ENCODE peak calls at places on chromosomes 11 and 22, in five cellular contexts. One of them, this sample, is unnamed.

GRCh38 chr11:33475999-33476398 is 218.8 kb downstream of the HIPK3 start:
- DNase-seq in cardiac muscle cell: peak; percentile 90
- DNase-seq in AG04450: peak; percentile 13
- DNase-seq in astrocyte: peak; percentile 60
- DNase-seq in colonic mucosa: no peak
- DNase-seq in this sample: peak; percentile 83

GRCh38 chr11:131561486-131561885 is 191.1 kb downstream of the NTM start:
- DNase-seq in AG04450: no peak
- DNase-seq in cardiac muscle cell: no peak
- DNase-seq in colonic mucosa: no peak
- DNase-seq in astrocyte: peak; percentile 14
- DNase-seq in this sample: no peak

GRCh38 chr11:65766535-65766934 is 14.2 kb downstream of the AP5B1 start:
- DNase-seq in cardiac muscle cell: peak; percentile 72
- DNase-seq in astrocyte: peak; percentile 71
- DNase-seq in colonic mucosa: no peak
- DNase-seq in AG04450: no peak
- DNase-seq in this sample: no peak

GRCh38 chr22:37196539-37197450 is 8.7 kb upstream of the C1QTNF6 start:
- DNase-seq in cardiac muscle cell: peak; percentile 94
- DNase-seq in colonic mucosa: peak; percentile 93
- DNase-seq in astrocyte: peak; percentile 75
- DNase-seq in AG04450: peak; percentile 38
- DNase-seq in this sample: peak; percentile 76

GRCh38 chr22:31262369-31263133 is 29.7 kb downstream of the PIK3IP1 start:
- DNase-seq in AG04450: no peak
- DNase-seq in colonic mucosa: no peak
- DNase-seq in astrocyte: no peak
- DNase-seq in cardiac muscle cell: no peak
- DNase-seq in this sample: no peak

GRCh38 chr11:116505466-116506247 is 267.1 kb downstream of the BUD13 start:
- DNase-seq in cardiac muscle cell: no peak
- DNase-seq in colonic mucosa: no peak
- DNase-seq in AG04450: no peak
- DNase-seq in astrocyte: no peak
- DNase-seq in this sample: no peak

GRCh38 chr11:130055637-130056036 is 14.1 kb upstream of the APLP2 start:
- DNase-seq in cardiac muscle cell: peak; percentile 58
- DNase-seq in astrocyte: peak; percentile 47
- DNase-seq in colonic mucosa: no peak
- DNase-seq in AG04450: no peak
- DNase-seq in this sample: peak; percentile 68

GRCh38 chr11:27423125-27423524 is 49.5 kb downstream of the LGR4 start:
- DNase-seq in cardiac muscle cell: peak; percentile 97
- DNase-seq in AG04450: peak; percentile 74
- DNase-seq in astrocyte: peak; percentile 55
- DNase-seq in colonic mucosa: peak; percentile 31
- DNase-seq in this sample: peak; percentile 89

GRCh38 chr22:19807914-19808872 is 46.5 kb downstream of the GNB1L start:
- DNase-seq in astrocyte: no peak
- DNase-seq in AG04450: no peak
- DNase-seq in colonic mucosa: no peak
- DNase-seq in cardiac muscle cell: no peak
- DNase-seq in this sample: no peak

GRCh38 chr11:120940297-120940847 is 83.5 kb upstream of the TBCEL start:
- DNase-seq in astrocyte: peak; percentile 56
- DNase-seq in colonic mucosa: no peak
- DNase-seq in AG04450: no peak
- DNase-seq in cardiac muscle cell: no peak
- DNase-seq in this sample: no peak

GRCh38 chr11:86101493-86101892 is 32.6 kb upstream of the PICALM start:
- DNase-seq in colonic mucosa: no peak
- DNase-seq in astrocyte: peak; percentile 80
- DNase-seq in AG04450: no peak
- DNase-seq in cardiac muscle cell: no peak
- DNase-seq in this sample: peak; percentile 77

GRCh38 chr11:66860449-66860831 is 3.6 kb downstream of the LRFN4 start:
- DNase-seq in AG04450: no peak
- DNase-seq in colonic mucosa: no peak
- DNase-seq in cardiac muscle cell: no peak
- DNase-seq in astrocyte: no peak
- DNase-seq in this sample: no peak

GRCh38 chr11:91220476-91221202 is 997.8 kb upstream of the CHORDC1 start:
- DNase-seq in cardiac muscle cell: peak; percentile 55
- DNase-seq in colonic mucosa: no peak
- DNase-seq in astrocyte: peak; percentile 14
- DNase-seq in AG04450: no peak
- DNase-seq in this sample: peak; percentile 95

GRCh38 chr11:129249923-129250322 is 57.8 kb upstream of the ARHGAP32 start:
- DNase-seq in colonic mucosa: no peak
- DNase-seq in AG04450: no peak
- DNase-seq in astrocyte: peak; percentile 77
- DNase-seq in cardiac muscle cell: no peak
- DNase-seq in this sample: no peak

GRCh38 chr11:12195773-12196172 is 85.4 kb downstream of the MICAL2 start:
- DNase-seq in cardiac muscle cell: no peak
- DNase-seq in colonic mucosa: no peak
- DNase-seq in AG04450: no peak
- DNase-seq in astrocyte: no peak
- DNase-seq in this sample: no peak

GRCh38 chr11:121414141-121414918 is 37.8 kb upstream of the SORL1 start:
- DNase-seq in AG04450: no peak
- DNase-seq in astrocyte: no peak
- DNase-seq in colonic mucosa: no peak
- DNase-seq in cardiac muscle cell: no peak
- DNase-seq in this sample: no peak

GRCh38 chr22:50570861-50571260 is 7.4 kb downstream of the CPT1B start:
- DNase-seq in colonic mucosa: no peak
- DNase-seq in astrocyte: no peak
- DNase-seq in AG04450: no peak
- DNase-seq in cardiac muscle cell: no peak
- DNase-seq in this sample: no peak

GRCh38 chr22:50182176-50183081 is 3.3 kb upstream of the TRABD start:
- DNase-seq in AG04450: no peak
- DNase-seq in astrocyte: no peak
- DNase-seq in colonic mucosa: peak; percentile 75
- DNase-seq in cardiac muscle cell: no peak
- DNase-seq in this sample: no peak

GRCh38 chr11:118789501-118790356 is 1.2 kb downstream of the DDX6 start:
- DNase-seq in cardiac muscle cell: peak; percentile 33
- DNase-seq in astrocyte: peak; percentile 19
- DNase-seq in colonic mucosa: peak; percentile 63
- DNase-seq in AG04450: no peak
- DNase-seq in this sample: peak; percentile 53

GRCh38 chr11:68601147-68601546 is 83.2 kb upstream of the GAL start:
- DNase-seq in AG04450: no peak
- DNase-seq in cardiac muscle cell: no peak
- DNase-seq in astrocyte: no peak
- DNase-seq in colonic mucosa: no peak
- DNase-seq in this sample: no peak

GRCh38 chr11:288328-289144 is at the start of gene PGGHG:
- DNase-seq in astrocyte: no peak
- DNase-seq in cardiac muscle cell: peak; percentile 50
- DNase-seq in colonic mucosa: peak; percentile 84
- DNase-seq in AG04450: no peak
- DNase-seq in this sample: peak; percentile 23

GRCh38 chr11:68461284-68461861 is 821 bp downstream of the PPP6R3 start:
- DNase-seq in astrocyte: peak; percentile 34
- DNase-seq in cardiac muscle cell: peak; percentile 42
- DNase-seq in AG04450: no peak
- DNase-seq in colonic mucosa: peak; percentile 48
- DNase-seq in this sample: peak; percentile 50

GRCh38 chr11:35288311-35288710 is 131.0 kb downstream of the SLC1A2 start:
- DNase-seq in astrocyte: no peak
- DNase-seq in cardiac muscle cell: no peak
- DNase-seq in AG04450: no peak
- DNase-seq in colonic mucosa: no peak
- DNase-seq in this sample: no peak

GRCh38 chr11:67673358-67673757 is 1.1 kb downstream of the ALDH3B2 start:
- DNase-seq in astrocyte: no peak
- DNase-seq in cardiac muscle cell: no peak
- DNase-seq in AG04450: no peak
- DNase-seq in colonic mucosa: no peak
- DNase-seq in this sample: no peak

GRCh38 chr11:56842829-56843794 is 94.6 kb upstream of the OR9G4 start:
- DNase-seq in astrocyte: no peak
- DNase-seq in colonic mucosa: no peak
- DNase-seq in cardiac muscle cell: no peak
- DNase-seq in AG04450: no peak
- DNase-seq in this sample: peak; percentile 68

GRCh38 chr11:19978668-19979518 is 181.4 kb downstream of the DBX1 start:
- DNase-seq in colonic mucosa: no peak
- DNase-seq in AG04450: peak; percentile 65
- DNase-seq in astrocyte: peak; percentile 86
- DNase-seq in cardiac muscle cell: peak; percentile 80
- DNase-seq in this sample: peak; percentile 95

GRCh38 chr22:45077286-45077685 is 67.5 kb upstream of the PHF21B start:
- DNase-seq in colonic mucosa: no peak
- DNase-seq in astrocyte: no peak
- DNase-seq in cardiac muscle cell: no peak
- DNase-seq in AG04450: no peak
- DNase-seq in this sample: no peak

GRCh38 chr22:38465673-38466490 is 2.0 kb upstream of the KDELR3 start:
- DNase-seq in colonic mucosa: no peak
- DNase-seq in AG04450: no peak
- DNase-seq in astrocyte: no peak
- DNase-seq in cardiac muscle cell: no peak
- DNase-seq in this sample: no peak

DNA sequence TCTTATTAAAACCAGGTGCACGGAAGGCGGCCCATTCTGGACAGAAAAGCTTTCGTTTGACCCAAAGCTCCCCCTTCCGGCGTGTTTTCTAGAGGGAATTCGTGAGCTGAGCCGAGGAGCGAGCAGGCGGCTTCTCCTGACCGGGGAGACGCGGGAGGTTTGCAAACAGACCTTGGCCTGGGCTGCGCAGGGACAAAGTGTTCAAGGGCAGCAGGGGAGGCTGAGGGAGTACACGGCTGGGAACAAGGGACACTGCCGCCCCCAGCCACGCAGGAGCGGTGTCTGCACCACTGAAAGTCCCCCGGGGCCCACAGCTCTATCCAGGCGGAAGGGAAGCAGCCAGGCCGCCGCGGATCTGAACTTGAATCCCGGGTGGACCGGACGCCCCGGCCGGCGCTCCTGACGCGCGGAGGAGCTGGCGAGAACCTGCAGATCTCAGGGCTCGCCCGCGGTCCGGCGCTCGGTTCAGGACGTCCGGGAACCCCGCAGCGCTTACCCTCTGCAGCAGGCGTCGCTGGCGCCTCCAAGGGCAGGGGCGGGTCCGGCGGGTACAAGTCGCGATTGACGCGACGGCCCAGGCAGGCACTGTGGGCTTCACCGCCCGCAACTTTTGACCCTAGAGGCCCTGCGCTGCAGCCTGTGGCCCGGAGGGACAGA is 101.9 kb downstream of the WT1 start:
- DNase-seq in colonic mucosa: peak; percentile 77
- DNase-seq in astrocyte: peak; percentile 48
- DNase-seq in cardiac muscle cell: peak; percentile 76
- DNase-seq in AG04450: peak; percentile 4
- DNase-seq in this sample: peak; percentile 52
- TF ChIP-seq CTCF in colonic mucosa: no peak
- TF ChIP-seq CTCF in astrocyte: peak; percentile 19
- TF ChIP-seq CTCF in cardiac muscle cell: peak; percentile 62
- TF ChIP-seq CTCF in AG04450: peak; percentile 40
- TF ChIP-seq CTCF in this sample: peak; percentile 33

DNA sequence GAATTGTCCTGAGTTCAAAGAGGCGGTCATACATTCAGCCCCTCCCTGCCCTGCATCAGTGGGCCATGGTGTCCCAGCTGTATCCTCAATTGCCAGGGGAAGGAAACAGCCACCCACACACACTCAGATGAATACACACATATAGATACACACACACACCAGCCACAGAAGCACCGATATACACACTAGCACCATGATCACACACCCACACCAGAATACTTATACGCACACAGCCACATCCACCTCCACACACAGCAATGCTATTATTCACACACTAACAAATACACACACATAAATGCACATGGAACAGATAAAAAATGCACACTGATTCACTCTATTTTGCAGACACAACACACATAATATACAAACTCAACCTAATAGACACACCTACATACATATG is 1.4 kb downstream of the PDE2A start:
- DNase-seq in colonic mucosa: no peak
- DNase-seq in cardiac muscle cell: no peak
- DNase-seq in astrocyte: no peak
- DNase-seq in AG04450: no peak
- DNase-seq in this sample: no peak
- H3K4me3 ChIP-seq in colonic mucosa: no peak overlapping the region
- H3K4me3 ChIP-seq in cardiac muscle cell: no peak overlapping the region
- H3K4me3 ChIP-seq in astrocyte: no peak overlapping the region
- H3K4me3 ChIP-seq in AG04450: no peak overlapping the region
- H3K4me3 ChIP-seq in this sample: no peak overlapping the region

GRCh38 chr11:62535802-62536201 is 10.8 kb downstream of the AHNAK start:
- DNase-seq in cardiac muscle cell: no peak
- DNase-seq in astrocyte: no peak
- DNase-seq in AG04450: no peak
- DNase-seq in colonic mucosa: no peak
- DNase-seq in this sample: no peak

GRCh38 chr11:62536301-62536957 is 10.2 kb downstream of the AHNAK start:
- DNase-seq in astrocyte: no peak
- DNase-seq in AG04450: no peak
- DNase-seq in cardiac muscle cell: no peak
- DNase-seq in colonic mucosa: no peak
- DNase-seq in this sample: no peak

GRCh38 chr11:62540804-62541671 is 5.6 kb downstream of the AHNAK start:
- DNase-seq in colonic mucosa: peak; percentile 67
- DNase-seq in cardiac muscle cell: no peak
- DNase-seq in astrocyte: no peak
- DNase-seq in AG04450: no peak
- DNase-seq in this sample: no peak

GRCh38 chr11:62539238-62539925 is 7.2 kb downstream of the AHNAK start:
- DNase-seq in colonic mucosa: peak; percentile 85
- DNase-seq in astrocyte: peak; percentile 90
- DNase-seq in cardiac muscle cell: peak; percentile 92
- DNase-seq in AG04450: peak; percentile 78
- DNase-seq in this sample: peak; percentile 89

GRCh38 chr11:62538470-62539237 is 8.0 kb downstream of the AHNAK start:
- DNase-seq in colonic mucosa: peak; percentile 50
- DNase-seq in astrocyte: no peak
- DNase-seq in cardiac muscle cell: no peak
- DNase-seq in AG04450: no peak
- DNase-seq in this sample: no peak
- TF ChIP-seq CTCF in colonic mucosa: no peak
- TF ChIP-seq CTCF in astrocyte: no peak
- TF ChIP-seq CTCF in cardiac muscle cell: no peak
- TF ChIP-seq CTCF in AG04450: no peak
- TF ChIP-seq CTCF in this sample: no peak

GRCh38 chr11:107927559-107927958 is 689 bp upstream of the RAB39A start:
- DNase-seq in colonic mucosa: no peak
- DNase-seq in AG04450: no peak
- DNase-seq in cardiac muscle cell: no peak
- DNase-seq in astrocyte: no peak
- DNase-seq in this sample: no peak
- H3K4me3 ChIP-seq in colonic mucosa: peak overlapping the region; percentile 43
- H3K4me3 ChIP-seq in AG04450: peak overlapping the region; percentile 32
- H3K4me3 ChIP-seq in cardiac muscle cell: peak overlapping the region; percentile 33
- H3K4me3 ChIP-seq in astrocyte: no peak overlapping the region
- H3K4me3 ChIP-seq in this sample: peak overlapping the region; percentile 30

This sample was measured in epithelial cell of esophagus.